ENCODE peak calls at places on chromosomes 13 and 19, in seven cellular contexts. K is upper lobe of right lung, W is GM06990, R is WTC11, U is pancreas, J is nephron progenitor cell, O is osteocyte. X is an unnamed sample.

GRCh38 chr19:20968092-20968491 is 45.0 kb downstream of the ZNF85 start:
- DNase-seq in U (no peak), J (no peak), W (no peak), O (peak), K (no peak), R (no peak), X (no peak)

GRCh38 chr19:2983351-2984195 is 6.2 kb downstream of the TLE6 start:
- DNase-seq in U (peak), W (no peak), R (peak), K (peak), J (no peak), O (no peak), X (peak)

GRCh38 chr19:4069331-4069959 is 2.7 kb upstream of the ZBTB7A start:
- DNase-seq in K (peak), U (peak), W (no peak), O (no peak), J (no peak), R (no peak), X (no peak)

GRCh38 chr19:34994643-34995471 is 5.3 kb upstream of the GRAMD1A start:
- DNase-seq in W (no peak), O (no peak), J (no peak), U (peak), R (no peak), K (peak), X (no peak)

GRCh38 chr13:93680329-93680728 is 453.7 kb downstream of the GPC6 start:
- DNase-seq in U (no peak), W (no peak), J (no peak), R (no peak), K (no peak), O (no peak), X (no peak)

GRCh38 chr13:32117696-32118095 is 86.1 kb downstream of the FRY start:
- DNase-seq in W (no peak), O (no peak), K (peak), U (peak), R (no peak), J (no peak), X (no peak)

GRCh38 chr19:33441277-33441699 is 67.8 kb downstream of the CEBPG start:
- DNase-seq in U (no peak), J (no peak), K (peak), O (no peak), W (no peak), R (no peak), X (no peak)

GRCh38 chr19:16355293-16356043 is 30.8 kb downstream of the KLF2 start:
- DNase-seq in O (no peak), U (no peak), R (no peak), J (no peak), W (no peak), K (no peak), X (no peak)

GRCh38 chr13:110525328-110526319 is 35.9 kb downstream of the RAB20 start:
- DNase-seq in O (no peak), J (no peak), W (peak), U (no peak), R (no peak), K (peak), X (peak)

GRCh38 chr19:48433337-48433736 is 12.4 kb upstream of the GRWD1 start:
- DNase-seq in K (no peak), O (no peak), U (no peak), J (no peak), W (no peak), R (no peak), X (no peak)

GRCh38 chr19:49497047-49497789 is 984 bp downstream of the RPS11 start:
- DNase-seq in W (no peak), U (no peak), O (no peak), J (no peak), R (peak), K (peak), X (peak)

GRCh38 chr13:48782429-48782840 is 128.7 kb downstream of the CYSLTR2 start:
- DNase-seq in J (no peak), O (no peak), U (no peak), K (no peak), W (no peak), R (no peak), X (no peak)

GRCh38 chr19:15315101-15315500 is 17.2 kb downstream of the BRD4 start:
- DNase-seq in U (no peak), J (no peak), R (no peak), O (no peak), W (no peak), K (peak), X (no peak)

GRCh38 chr19:29287061-29287460 is 74.1 kb upstream of the UQCRFS1 start:
- DNase-seq in K (peak), J (no peak), W (no peak), O (no peak), R (no peak), U (no peak), X (no peak)

GRCh38 chr13:109645831-109646230 is 140.6 kb downstream of the IRS2 start:
- DNase-seq in R (no peak), K (no peak), O (no peak), J (no peak), W (no peak), U (no peak), X (no peak)

GRCh38 chr19:42436006-42436405 is 6.7 kb downstream of the CXCL17 start:
- DNase-seq in K (no peak), O (no peak), U (no peak), J (no peak), W (no peak), R (no peak), X (no peak)

GRCh38 chr19:22354665-22355064 is 67.5 kb downstream of the ZNF98 start:
- DNase-seq in K (no peak), U (no peak), O (peak), R (no peak), J (no peak), W (no peak), X (no peak)

GRCh38 chr19:52923782-52924593 is 760 bp upstream of the ZNF888 start:
- DNase-seq in O (no peak), W (no peak), U (peak), R (peak), K (peak), J (no peak), X (no peak)

GRCh38 chr13:43232144-43232840 is 208.9 kb downstream of the DNAJC15 start:
- DNase-seq in K (no peak), O (no peak), R (no peak), U (no peak), W (no peak), J (no peak), X (no peak)

DNA sequence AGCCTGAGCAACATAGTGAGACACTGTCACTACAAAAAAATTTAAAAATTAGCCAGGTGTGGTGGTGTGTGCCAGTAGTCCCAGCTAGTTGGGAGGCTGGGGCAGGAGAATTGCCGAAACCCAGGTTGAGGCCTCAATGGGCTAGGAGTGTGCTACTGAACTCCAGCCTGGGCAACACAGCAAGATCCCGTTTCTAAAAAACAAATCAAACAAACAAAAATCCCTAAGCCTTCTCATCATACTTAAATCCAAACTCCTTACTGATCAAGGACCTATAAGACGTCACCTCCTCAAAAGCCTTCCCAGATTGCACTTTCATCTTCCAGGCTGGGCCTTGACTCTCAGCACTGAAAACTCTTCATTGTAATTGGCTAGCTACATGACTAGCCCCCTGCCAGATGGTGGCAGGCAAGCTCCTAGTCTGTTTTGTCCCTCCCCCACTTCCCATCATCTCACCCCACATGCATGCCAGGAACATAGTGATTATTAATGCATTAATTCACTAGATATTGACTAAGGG is 17.5 kb upstream of the NANOS3 start:
- DNase-seq in J (no peak), W (no peak), K (no peak), R (no peak), O (no peak), U (no peak), X (no peak)
- TF ChIP-seq CTCF in J (no peak), W (no peak), K (no peak), R (no peak), O (no peak), U (no peak), X (no peak)

DNA sequence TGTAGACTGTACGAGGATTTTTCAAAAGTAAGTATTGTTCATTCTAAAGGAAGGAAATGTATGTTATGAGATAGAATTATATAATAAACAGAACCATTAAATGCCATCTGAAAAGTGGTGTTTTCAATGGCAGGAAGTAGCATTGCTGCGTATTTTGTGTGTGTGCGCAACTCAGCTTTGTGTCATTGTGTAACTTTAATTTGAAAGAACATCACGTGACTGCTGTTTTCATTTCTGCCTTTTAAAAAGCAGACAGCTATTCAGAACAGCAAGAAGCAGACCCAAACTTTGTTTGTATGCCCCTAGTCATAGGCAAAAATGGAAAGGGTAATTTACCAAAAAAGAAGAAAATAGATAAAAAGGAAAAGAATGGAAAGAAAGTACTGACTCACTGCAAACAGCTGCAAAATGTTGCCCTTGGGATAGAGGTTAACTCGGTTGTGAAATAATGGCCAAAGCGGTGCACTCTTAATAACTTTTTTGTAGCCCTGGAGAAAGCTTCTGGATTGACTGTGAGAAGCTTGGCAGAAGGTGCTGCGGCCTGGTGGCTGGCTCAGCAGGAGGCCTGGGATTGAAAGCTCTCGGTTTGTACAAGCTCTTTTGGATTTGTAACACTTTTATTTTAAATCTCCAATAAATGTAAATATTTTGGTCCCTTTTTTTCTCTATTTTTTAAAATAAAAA is 97.3 kb downstream of the GGACT start:
- DNase-seq in R (no peak), O (no peak), J (no peak), W (no peak), K (no peak), U (no peak), X (no peak)
- TF ChIP-seq CTCF in R (no peak), O (peak), J (no peak), W (no peak), K (no peak), U (no peak), X (no peak)

GRCh38 chr19:58387338-58388174 is 487 bp downstream of the RPS5 start:
- DNase-seq in W (no peak), J (no peak), K (no peak), U (no peak), O (no peak), R (no peak), X (no peak)
- TF ChIP-seq CTCF in W (peak), J (no peak), K (no peak), U (no peak), O (no peak), R (no peak), X (no peak)

GRCh38 chr13:20636079-20636478 is 67.4 kb upstream of the IL17D start:
- DNase-seq in W (no peak), O (no peak), R (no peak), J (no peak), U (no peak), K (no peak), X (no peak)

GRCh38 chr13:20633802-20634201 is 66.8 kb downstream of the IFT88 start:
- DNase-seq in J (no peak), R (no peak), K (no peak), U (no peak), W (no peak), O (no peak), X (no peak)

DNA sequence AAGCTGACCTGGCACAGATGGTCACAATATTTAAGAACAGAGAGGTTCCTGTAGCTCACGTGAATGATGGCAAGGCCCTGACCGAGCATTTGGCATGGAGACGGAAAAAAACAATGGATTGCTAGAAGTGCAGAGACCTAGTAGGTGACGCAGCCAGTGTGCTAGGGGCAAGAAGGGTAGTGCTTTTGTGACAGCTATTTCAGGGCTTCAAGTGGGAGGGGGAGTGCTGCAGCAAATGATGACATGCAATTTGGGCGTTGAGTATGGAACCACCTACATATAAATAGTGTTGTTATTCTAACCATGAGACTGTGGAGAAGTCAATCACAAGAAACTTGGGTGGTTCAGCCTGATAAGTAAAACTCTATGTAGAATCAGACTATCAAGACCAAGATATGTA is 65.7 kb upstream of the IL17D start:
- DNase-seq in R (no peak), J (no peak), W (no peak), K (no peak), U (no peak), O (no peak), X (no peak)
- TF ChIP-seq CTCF in R (no peak), J (no peak), W (no peak), K (no peak), U (no peak), O (no peak), X (no peak)

GRCh38 chr13:69565334-69565733 is 542.3 kb upstream of the ATXN8OS start:
- DNase-seq in O (no peak), J (peak), R (peak), K (no peak), U (no peak), W (no peak), X (peak)
- TF ChIP-seq CTCF in O (peak), J (peak), R (peak), K (no peak), U (no peak), W (peak), X (peak)

GRCh38 chr13:21909331-21909730 is 238.5 kb downstream of the FGF9 start:
- DNase-seq in J (no peak), K (no peak), R (no peak), U (no peak), O (no peak), W (no peak), X (no peak)

GRCh38 chr13:21911916-21912315 is 241.0 kb downstream of the FGF9 start:
- DNase-seq in J (no peak), K (no peak), W (no peak), O (no peak), R (no peak), U (no peak), X (no peak)

GRCh38 chr13:21917046-21918010 is 246.5 kb downstream of the FGF9 start:
- DNase-seq in K (no peak), U (no peak), R (no peak), O (no peak), W (no peak), J (no peak), X (no peak)

DNA sequence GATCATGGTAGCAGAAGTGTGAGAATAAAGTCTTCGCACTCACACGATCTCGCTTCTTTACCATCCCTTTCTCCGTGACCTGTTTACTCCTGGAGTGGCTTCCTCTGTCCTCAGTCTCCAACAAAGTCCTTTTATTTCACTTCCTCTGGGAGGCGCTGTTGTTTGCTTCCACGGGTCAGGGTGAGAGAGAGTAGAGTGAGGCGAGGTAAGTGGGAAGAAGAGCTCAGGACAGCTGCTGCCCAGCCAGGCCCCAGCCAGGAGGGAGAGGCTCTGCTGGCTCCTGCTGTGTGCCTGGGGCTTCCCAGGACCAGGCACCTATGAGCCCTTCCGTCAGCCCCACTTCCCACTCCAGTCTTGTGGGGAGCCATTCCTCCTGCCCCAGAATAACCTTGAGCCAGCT is 242.1 kb downstream of the FGF9 start:
- DNase-seq in J (peak), O (no peak), K (no peak), R (peak), U (no peak), W (no peak), X (peak)
- TF ChIP-seq CTCF in J (peak), O (no peak), K (no peak), R (peak), U (no peak), W (no peak), X (no peak)

DNA sequence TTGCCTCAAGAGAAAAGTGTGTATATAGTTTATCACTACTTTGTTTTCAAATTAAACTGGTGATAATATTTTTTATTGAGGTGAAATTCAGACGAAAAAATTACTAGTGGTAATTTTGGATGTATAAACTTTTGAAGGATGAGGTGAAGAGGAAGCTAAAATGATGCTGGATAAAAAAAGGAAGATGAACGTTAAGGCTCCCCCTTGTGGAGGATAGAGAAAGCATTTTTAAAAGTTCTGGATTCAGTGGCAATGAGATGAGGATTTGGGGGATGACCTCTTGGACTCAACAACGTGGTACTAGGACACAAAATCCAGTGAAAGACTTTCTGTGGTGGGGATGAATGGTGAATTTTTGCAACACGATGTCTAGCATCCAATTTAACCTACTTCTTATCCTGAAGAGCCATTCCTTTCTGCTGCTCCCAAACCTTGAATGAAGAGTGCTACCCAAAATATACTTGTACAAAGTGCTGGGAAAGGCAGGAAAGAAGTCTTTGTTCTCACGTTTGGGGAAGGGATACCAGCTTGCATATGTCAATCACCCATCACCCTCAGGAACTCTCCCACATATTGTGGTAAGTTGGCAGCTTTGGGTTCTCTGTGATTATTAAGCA is 7.3 kb upstream of the SIGLEC5 start:
- DNase-seq in R (no peak), U (no peak), J (no peak), W (no peak), O (no peak), K (no peak), X (no peak)
- TF ChIP-seq CTCF in R (no peak), U (no peak), J (peak), W (peak), O (peak), K (peak), X (no peak)

GRCh38 chr19:38878575-38879399 is 712 bp upstream of the RINL start:
- DNase-seq in U (no peak), W (no peak), R (no peak), K (no peak), J (no peak), O (no peak), X (peak)
- TF ChIP-seq CTCF in U (no peak), W (no peak), R (no peak), K (no peak), J (no peak), O (no peak), X (no peak)

GRCh38 chr19:11737964-11738745 is 591 bp downstream of the ZNF823 start:
- DNase-seq in U (peak), J (peak), K (peak), W (peak), R (peak), O (peak), X (peak)
- TF ChIP-seq CTCF in U (no peak), J (no peak), K (peak), W (no peak), R (no peak), O (no peak), X (peak)

DNA sequence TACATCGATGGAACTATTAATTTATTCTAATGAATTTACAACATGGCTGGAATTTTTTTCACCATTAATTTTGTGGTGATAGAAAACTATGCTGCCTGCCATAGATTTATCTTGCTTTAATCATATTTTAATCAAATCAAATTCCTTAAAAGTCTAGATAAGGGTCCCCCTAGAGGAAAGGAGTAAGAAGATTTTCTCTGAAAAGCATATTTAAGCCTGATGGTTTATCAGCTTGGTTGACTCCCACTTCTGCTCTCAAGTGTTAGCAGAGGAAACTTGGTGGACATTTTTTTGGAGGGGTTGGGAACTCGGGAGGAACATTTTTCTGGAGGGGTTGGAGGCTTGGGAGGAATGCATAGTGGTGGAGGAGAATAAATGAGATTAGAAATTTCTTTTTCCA is 253.3 kb downstream of the KCNRG start:
- DNase-seq in R (no peak), U (no peak), O (no peak), K (no peak), W (no peak), J (no peak), X (no peak)
- TF ChIP-seq CTCF in R (no peak), U (no peak), O (peak), K (peak), W (no peak), J (no peak), X (no peak)